ENCODE peak calls at places on chromosomes 3 and 15, in nine cellular contexts. X is colonic mucosa, V is RWPE1, L is fibroblast of the aortic adventitia, B is A549, W is NCI-H2171 treated with DMSO at 0.1 percent for 48 hours, I is aorta, Y is SK-N-DZ, F is activated gamma-delta T cell treated with Interleukin-2 at 50 U/mL for 16 hours. C is an unnamed sample.

GRCh38 chr3:43612439-43612838 is 9.4 kb downstream of the ANO10 start:
- DNase-seq in V (no peak), I (no peak), X (no peak), Y (no peak), F (no peak), B (no peak), W (no peak), L (no peak), C (no peak)

GRCh38 chr3:153290278-153291015 is 128.4 kb downstream of the RAP2B start:
- DNase-seq in L (peak), X (no peak), I (no peak), V (peak), Y (no peak), F (peak), B (no peak), W (no peak), C (no peak)

GRCh38 chr3:66456711-66457173 is 44.1 kb downstream of the LRIG1 start:
- DNase-seq in L (no peak), F (no peak), V (no peak), I (peak), W (no peak), B (no peak), X (no peak), Y (no peak), C (no peak)

GRCh38 chr3:123071146-123071545 is 4.3 kb downstream of the PDIA5 start:
- DNase-seq in F (no peak), W (peak), Y (peak), I (no peak), B (peak), L (peak), X (no peak), V (no peak), C (no peak)

GRCh38 chr3:68931406-68932149 is 769 bp downstream of the TAFA4 start:
- DNase-seq in B (no peak), X (no peak), W (no peak), F (no peak), L (no peak), Y (no peak), I (no peak), V (no peak), C (no peak)

GRCh38 chr3:157122116-157122515 is 37.8 kb downstream of the CCNL1 start:
- DNase-seq in B (peak), I (no peak), V (peak), W (no peak), Y (no peak), F (no peak), L (peak), X (no peak), C (no peak)

GRCh38 chr3:67529337-67529736 is 125.1 kb downstream of the SUCLG2 start:
- DNase-seq in W (no peak), Y (no peak), I (no peak), F (no peak), B (peak), V (no peak), X (no peak), L (no peak), C (no peak)

GRCh38 chr3:77693147-77693546 is 653.2 kb downstream of the ROBO2 start:
- DNase-seq in L (no peak), B (no peak), I (no peak), F (no peak), W (no peak), X (no peak), V (no peak), Y (no peak), C (no peak)

GRCh38 chr15:70604671-70605070 is 158.7 kb downstream of the UACA start:
- DNase-seq in Y (no peak), V (no peak), X (no peak), W (no peak), I (no peak), B (no peak), L (no peak), F (no peak), C (no peak)

GRCh38 chr15:98733098-98733497 is 84.8 kb downstream of the IGF1R start:
- DNase-seq in B (no peak), Y (no peak), F (no peak), L (no peak), W (no peak), V (no peak), I (no peak), X (no peak), C (no peak)

GRCh38 chr15:65306551-65306950 is 2.1 kb downstream of the RNU5B-1 start:
- DNase-seq in B (no peak), F (no peak), I (no peak), L (no peak), X (no peak), Y (no peak), V (no peak), W (peak), C (no peak)

GRCh38 chr3:169286214-169286613 is 377.3 kb downstream of the MECOM start:
- DNase-seq in F (no peak), L (peak), W (no peak), Y (peak), X (no peak), I (no peak), B (no peak), V (no peak), C (no peak)

GRCh38 chr15:68701886-68702285 is 118.8 kb downstream of the ANP32A start:
- DNase-seq in Y (no peak), B (no peak), V (no peak), L (no peak), I (no peak), W (no peak), X (no peak), F (no peak), C (no peak)

GRCh38 chr15:52331490-52332240 is 36.1 kb upstream of the MYO5C start:
- DNase-seq in Y (peak), X (no peak), B (peak), L (peak), I (no peak), W (no peak), V (peak), F (peak), C (peak)

GRCh38 chr3:72523409-72524172 is 324.7 kb downstream of the SHQ1 start:
- DNase-seq in F (no peak), L (no peak), X (peak), Y (no peak), V (no peak), W (no peak), B (no peak), I (peak), C (peak)

GRCh38 chr15:63978511-63979226 is 67.6 kb downstream of the DAPK2 start:
- DNase-seq in F (no peak), B (no peak), I (no peak), Y (no peak), L (no peak), V (no peak), X (peak), W (no peak), C (no peak)

GRCh38 chr3:40979962-40980361 is 219.3 kb upstream of the CTNNB1 start:
- DNase-seq in B (no peak), V (no peak), X (no peak), F (no peak), I (no peak), Y (no peak), W (no peak), L (no peak), C (no peak)

C was measured in GM12865.